ENCODE peak calls at places on chromosomes 3 and 15, in ten cellular contexts. K, D, J, Q, P, S, Y, E, M and U are unnamed samples.

GRCh38 chr3:136984837-136985236 is 27.1 kb downstream of the IL20RB start:
- DNase-seq in E (no peak), M (no peak), D (no peak), P (peak), S (peak), Y (no peak), Q (no peak), J (no peak), K (no peak), U (peak)

GRCh38 chr3:195129072-195129643 is 141.8 kb downstream of the XXYLT1 start:
- DNase-seq in Q (no peak), K (no peak), M (no peak), E (no peak), Y (no peak), P (no peak), J (no peak), D (no peak), S (no peak), U (no peak)

GRCh38 chr15:68658151-68658550 is 79.4 kb downstream of the CORO2B start:
- DNase-seq in K (no peak), P (no peak), M (no peak), Q (peak), E (no peak), D (peak), J (no peak), Y (no peak), S (no peak), U (no peak)

GRCh38 chr3:176566757-176567156 is 630.5 kb downstream of the TBL1XR1 start:
- DNase-seq in E (no peak), Q (no peak), J (no peak), D (no peak), Y (no peak), M (no peak), S (no peak), P (no peak), K (no peak), U (no peak)

GRCh38 chr3:160616311-160616710 is 50.9 kb upstream of the KPNA4 start:
- DNase-seq in Q (no peak), S (peak), M (no peak), D (no peak), J (no peak), K (no peak), E (no peak), Y (no peak), P (peak), U (no peak)

GRCh38 chr3:177424541-177424940 is 227.3 kb upstream of the TBL1XR1 start:
- DNase-seq in M (no peak), Q (no peak), K (no peak), D (no peak), S (no peak), E (no peak), J (no peak), P (no peak), Y (no peak), U (no peak)

GRCh38 chr3:141825216-141826011 is 51.0 kb upstream of the ATP1B3 start:
- DNase-seq in Q (no peak), J (no peak), K (peak), D (peak), P (no peak), Y (peak), S (no peak), M (no peak), E (no peak), U (no peak)

GRCh38 chr15:29570121-29570930 is 251.9 kb downstream of the TJP1 start:
- DNase-seq in K (no peak), E (peak), J (peak), P (peak), M (no peak), Q (peak), D (no peak), Y (no peak), S (no peak), U (no peak)

GRCh38 chr15:63858448-63858847 is 24.7 kb upstream of the HERC1 start:
- DNase-seq in Q (no peak), M (no peak), K (no peak), E (no peak), D (no peak), Y (no peak), P (no peak), J (no peak), S (no peak), U (no peak)

GRCh38 chr15:50182233-50183013 is 427 bp downstream of the SLC27A2 start:
- DNase-seq in Q (peak), D (no peak), E (peak), Y (no peak), P (peak), K (no peak), J (peak), S (peak), M (no peak), U (no peak)

GRCh38 chr15:63860161-63860954 is 26.6 kb upstream of the HERC1 start:
- DNase-seq in M (no peak), Q (no peak), J (no peak), Y (peak), K (no peak), S (no peak), D (no peak), P (no peak), E (no peak), U (no peak)

DNA sequence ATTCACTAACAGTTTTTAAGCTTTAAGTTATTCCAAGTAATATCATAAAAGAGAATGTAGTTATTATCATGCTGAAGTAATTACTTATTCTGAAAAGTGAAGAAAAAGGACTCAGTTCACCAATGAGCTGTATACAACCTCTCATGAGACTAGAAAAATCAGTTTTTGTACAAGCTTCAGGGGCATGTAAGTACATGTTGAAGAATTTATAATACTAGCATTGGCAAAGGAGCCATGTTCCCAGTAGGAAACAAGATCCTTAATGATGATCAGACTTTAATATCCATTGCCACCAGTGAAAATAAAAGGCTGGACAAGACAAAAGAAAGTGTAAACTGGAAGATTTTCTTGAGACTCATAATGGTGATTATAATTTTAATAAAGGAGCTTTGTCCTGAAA is 532.8 kb downstream of the PLOD2 start:
- DNase-seq in Q (no peak), S (no peak), M (no peak), Y (no peak), K (no peak), D (no peak), J (no peak), E (no peak), P (no peak), U (no peak)
- H3K27ac ChIP-seq in Q (no peak), S (no peak), M (no peak), Y (no peak), K (no peak), D (no peak), J (no peak), E (no peak), P (no peak), U (no peak)

GRCh38 chr3:48715179-48715800 is 1.7 kb downstream of the IP6K2 start:
- DNase-seq in D (no peak), J (no peak), P (peak), E (no peak), M (no peak), S (peak), K (peak), Y (no peak), Q (peak), U (no peak)
- H3K27ac ChIP-seq in D (peak), J (no peak), P (no peak), E (no peak), M (peak), S (no peak), K (peak), Y (peak), Q (no peak), U (peak)

DNA sequence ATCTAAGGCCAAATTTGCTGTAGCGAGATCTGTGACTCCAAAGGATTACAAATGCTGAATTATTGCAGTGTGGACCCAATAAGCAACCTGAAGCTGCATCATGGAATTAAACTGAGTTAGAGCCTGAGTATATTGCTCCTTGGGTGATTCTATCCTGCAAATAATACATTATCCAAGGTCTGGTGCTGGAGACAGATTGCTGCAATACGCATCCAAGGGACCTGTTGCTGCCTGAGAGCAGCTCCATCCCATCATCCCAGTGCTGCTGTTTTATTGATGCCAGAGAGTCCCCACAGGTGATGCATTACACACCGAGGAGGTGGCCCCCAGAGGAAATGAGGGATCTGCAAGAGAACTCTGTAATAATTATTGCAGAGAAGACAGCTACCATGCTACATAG is 31.6 kb upstream of the PCSK6 start:
- DNase-seq in P (no peak), J (no peak), D (no peak), S (no peak), E (no peak), K (no peak), Y (no peak), M (no peak), Q (no peak), U (no peak)
- H3K27ac ChIP-seq in P (no peak), J (no peak), D (no peak), S (no peak), E (no peak), K (no peak), Y (no peak), M (no peak), Q (peak), U (no peak)

GRCh38 chr3:40845447-40845846 is 320.7 kb downstream of the ZNF621 start:
- DNase-seq in D (no peak), E (no peak), J (no peak), K (no peak), S (no peak), M (no peak), P (no peak), Y (no peak), Q (no peak), U (no peak)

GRCh38 chr3:40847571-40847992 is 322.8 kb downstream of the ZNF621 start:
- DNase-seq in J (no peak), S (peak), D (no peak), E (no peak), Q (peak), K (no peak), M (peak), P (peak), Y (no peak), U (no peak)

GRCh38 chr3:40846466-40846865 is 321.7 kb downstream of the ZNF621 start:
- DNase-seq in P (no peak), Q (no peak), S (no peak), E (no peak), Y (no peak), K (no peak), J (no peak), D (no peak), M (no peak), U (no peak)

GRCh38 chr3:40845916-40846315 is 321.2 kb downstream of the ZNF621 start:
- DNase-seq in K (no peak), J (no peak), E (no peak), D (no peak), P (no peak), Q (no peak), S (no peak), M (no peak), Y (no peak), U (no peak)

DNA sequence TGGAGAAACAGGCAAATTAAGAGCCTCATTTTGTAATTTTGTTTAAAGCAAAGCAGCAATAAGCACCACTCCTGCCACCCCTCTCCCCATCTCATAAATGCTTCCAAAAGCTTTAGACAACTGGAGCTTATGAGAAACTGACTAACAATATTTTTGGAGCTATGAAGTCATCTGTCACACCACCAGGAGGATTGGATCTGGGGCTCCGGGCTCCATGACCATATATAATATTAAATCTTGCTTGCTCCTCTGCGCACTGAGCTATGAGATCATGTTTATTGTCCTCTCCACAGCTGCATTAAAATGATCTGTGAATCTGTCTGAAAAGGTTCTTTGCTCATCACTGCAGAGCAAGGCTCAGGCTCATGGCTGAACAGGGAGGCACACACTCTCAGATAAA is 323.7 kb downstream of the ZNF621 start:
- DNase-seq in D (no peak), S (no peak), E (no peak), J (no peak), K (no peak), Y (no peak), M (peak), P (no peak), Q (no peak), U (no peak)
- H3K27ac ChIP-seq in D (no peak), S (no peak), E (no peak), J (no peak), K (no peak), Y (no peak), M (peak), P (no peak), Q (no peak), U (no peak)

DNA sequence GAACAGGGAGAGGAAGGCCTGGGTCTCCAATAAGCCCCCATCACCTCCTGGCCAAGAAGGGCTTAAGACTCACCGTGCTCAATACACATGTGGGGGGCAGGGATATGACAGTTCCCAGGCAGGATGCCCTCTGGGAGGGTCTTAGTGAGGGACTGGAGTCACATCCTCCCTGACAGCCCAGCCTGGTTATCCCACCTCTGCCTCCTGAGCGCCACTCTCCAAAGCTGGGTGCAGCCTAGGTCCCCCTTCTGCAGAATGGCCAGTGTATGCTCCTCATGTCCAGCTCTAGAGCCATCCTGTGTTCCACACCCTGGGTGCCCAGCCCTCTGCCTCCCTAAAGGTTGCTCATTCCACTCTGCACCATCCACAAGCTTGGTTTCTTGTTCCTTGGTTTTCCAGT is 1.2 kb upstream of the SHISA5 start:
- DNase-seq in K (no peak), E (no peak), M (no peak), S (no peak), Q (no peak), J (peak), P (no peak), D (no peak), Y (no peak), U (no peak)
- H3K27ac ChIP-seq in K (peak), E (no peak), M (peak), S (no peak), Q (peak), J (peak), P (no peak), D (peak), Y (no peak), U (no peak)

DNA sequence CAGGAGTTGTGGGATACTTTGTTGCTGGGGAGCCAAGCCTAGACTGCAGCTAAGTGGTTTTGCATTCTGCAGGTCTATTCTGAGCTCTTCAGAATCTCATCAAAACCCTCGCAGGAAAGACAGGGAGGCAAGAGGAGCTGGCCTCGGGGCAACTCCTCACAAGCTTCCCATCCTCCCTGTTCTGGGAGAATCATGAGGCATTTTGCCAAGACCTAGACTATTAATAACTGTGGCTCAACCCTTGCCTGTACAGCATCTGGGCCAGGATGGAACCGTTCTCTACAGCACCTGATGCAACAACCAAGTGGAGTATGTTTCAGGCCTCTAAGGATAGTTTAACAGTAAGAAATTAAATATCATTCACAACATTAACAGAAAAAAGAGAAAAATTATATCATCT is 20.2 kb upstream of the SLC6A20 start:
- DNase-seq in Q (no peak), M (peak), E (no peak), J (no peak), K (peak), Y (no peak), S (peak), P (peak), D (peak), U (peak)
- H3K27ac ChIP-seq in Q (no peak), M (peak), E (no peak), J (no peak), K (no peak), Y (no peak), S (no peak), P (no peak), D (peak), U (peak)